ENCODE peak calls at places on chromosomes 5 and 9, in nine cellular contexts. Z, H, W, U, B, A, T, P and L are unnamed samples.

GRCh38 chr5:122007445-122008010 is 45.8 kb downstream of the SRFBP1 start:
- DNase-seq in Z (no peak), H (no peak), W (no peak), U (no peak), B (no peak), A (no peak), T (no peak), P (no peak), L (no peak)

GRCh38 chr9:98873535-98874432 is 66.3 kb downstream of the GALNT12 start:
- DNase-seq in Z (no peak), H (peak), W (no peak), U (no peak), B (peak), A (peak), T (no peak), P (peak), L (peak)

GRCh38 chr5:58188287-58188651 is 271.6 kb downstream of the PLK2 start:
- DNase-seq in Z (no peak), H (peak), W (no peak), U (no peak), B (no peak), A (no peak), T (no peak), P (no peak), L (peak)

GRCh38 chr9:20729545-20729944 is 45.5 kb downstream of the FOCAD start:
- DNase-seq in Z (no peak), H (peak), W (no peak), U (no peak), B (no peak), A (no peak), T (no peak), P (no peak), L (peak)

GRCh38 chr5:132181011-132181629 is 46.5 kb downstream of the P4HA2 start:
- DNase-seq in Z (peak), H (no peak), W (no peak), U (no peak), B (no peak), A (no peak), T (no peak), P (no peak), L (no peak)

GRCh38 chr5:95822038-95822407 is 503 bp downstream of the GLRX start:
- DNase-seq in Z (peak), H (peak), W (no peak), U (no peak), B (peak), A (no peak), T (no peak), P (peak), L (no peak)

GRCh38 chr9:130372057-130372456 is 72.7 kb upstream of the ASS1 start:
- DNase-seq in Z (no peak), H (no peak), W (no peak), U (no peak), B (no peak), A (no peak), T (no peak), P (no peak), L (no peak)

GRCh38 chr9:114779352-114779845 is 26.4 kb downstream of the TNFSF15 start:
- DNase-seq in Z (peak), H (no peak), W (no peak), U (no peak), B (no peak), A (no peak), T (no peak), P (no peak), L (peak)

GRCh38 chr9:97873877-97874276 is 20.9 kb downstream of the FOXE1 start:
- DNase-seq in Z (no peak), H (no peak), W (no peak), U (no peak), B (no peak), A (no peak), T (no peak), P (no peak), L (peak)

GRCh38 chr5:122126177-122126701 is 3.1 kb upstream of the ZNF474 start:
- DNase-seq in Z (no peak), H (peak), W (no peak), U (no peak), B (no peak), A (no peak), T (no peak), P (no peak), L (peak)

GRCh38 chr5:84565866-84566265 is 181.2 kb upstream of the EDIL3 start:
- DNase-seq in Z (no peak), H (no peak), W (no peak), U (no peak), B (no peak), A (no peak), T (no peak), P (no peak), L (no peak)